ENCODE peak calls at places on chromosome 21, in eight cellular contexts. One of them, this sample, is unnamed.

GRCh38 chr21:31283025-31283424 is 61.0 kb downstream of the TIAM1 start:
- DNase-seq in COLO829: no peak
- DNase-seq in ACHN: no peak
- DNase-seq in nephron progenitor cell: no peak
- DNase-seq in stimulated activated CD4-positive, alpha-beta T cell treated with anti-CD3 and anti-CD28 coated beads, Interleukin-1b, Interleukin-23, amount 100 ng/mL, for 24 hours: no peak
- DNase-seq in cardiac muscle cell: no peak
- DNase-seq in fibroblast of lung: no peak
- DNase-seq in activated T-cell treated with anti-CD3 and anti-CD28 coated beads, Interleukin-2, amount 50 U/mL, for 72 hours: peak
- DNase-seq in this sample: no peak

GRCh38 chr21:46599251-46599572 is 5.7 kb downstream of the S100B start:
- DNase-seq in cardiac muscle cell: peak
- DNase-seq in activated T-cell treated with anti-CD3 and anti-CD28 coated beads, Interleukin-2, amount 50 U/mL, for 72 hours: no peak
- DNase-seq in stimulated activated CD4-positive, alpha-beta T cell treated with anti-CD3 and anti-CD28 coated beads, Interleukin-1b, Interleukin-23, amount 100 ng/mL, for 24 hours: no peak
- DNase-seq in COLO829: peak
- DNase-seq in ACHN: peak
- DNase-seq in nephron progenitor cell: no peak
- DNase-seq in fibroblast of lung: peak
- DNase-seq in this sample: peak

GRCh38 chr21:38839370-38839681 is 33.6 kb downstream of the ETS2 start:
- DNase-seq in fibroblast of lung: no peak
- DNase-seq in cardiac muscle cell: no peak
- DNase-seq in nephron progenitor cell: no peak
- DNase-seq in stimulated activated CD4-positive, alpha-beta T cell treated with anti-CD3 and anti-CD28 coated beads, Interleukin-1b, Interleukin-23, amount 100 ng/mL, for 24 hours: no peak
- DNase-seq in activated T-cell treated with anti-CD3 and anti-CD28 coated beads, Interleukin-2, amount 50 U/mL, for 72 hours: no peak
- DNase-seq in COLO829: no peak
- DNase-seq in ACHN: no peak
- DNase-seq in this sample: no peak

GRCh38 chr21:42652527-42653491 is 612 bp upstream of the PDE9A start:
- DNase-seq in fibroblast of lung: peak
- DNase-seq in COLO829: peak
- DNase-seq in nephron progenitor cell: peak
- DNase-seq in cardiac muscle cell: peak
- DNase-seq in stimulated activated CD4-positive, alpha-beta T cell treated with anti-CD3 and anti-CD28 coated beads, Interleukin-1b, Interleukin-23, amount 100 ng/mL, for 24 hours: no peak
- DNase-seq in ACHN: peak
- DNase-seq in activated T-cell treated with anti-CD3 and anti-CD28 coated beads, Interleukin-2, amount 50 U/mL, for 72 hours: peak
- DNase-seq in this sample: peak

GRCh38 chr21:44911384-44912157 is 9.1 kb downstream of the ITGB2 start:
- DNase-seq in ACHN: peak
- DNase-seq in nephron progenitor cell: no peak
- DNase-seq in fibroblast of lung: no peak
- DNase-seq in COLO829: no peak
- DNase-seq in cardiac muscle cell: no peak
- DNase-seq in stimulated activated CD4-positive, alpha-beta T cell treated with anti-CD3 and anti-CD28 coated beads, Interleukin-1b, Interleukin-23, amount 100 ng/mL, for 24 hours: no peak
- DNase-seq in activated T-cell treated with anti-CD3 and anti-CD28 coated beads, Interleukin-2, amount 50 U/mL, for 72 hours: peak
- DNase-seq in this sample: no peak

GRCh38 chr21:45555557-45556301 is 13.5 kb upstream of the SLC19A1 start:
- DNase-seq in cardiac muscle cell: peak
- DNase-seq in activated T-cell treated with anti-CD3 and anti-CD28 coated beads, Interleukin-2, amount 50 U/mL, for 72 hours: peak
- DNase-seq in fibroblast of lung: peak
- DNase-seq in nephron progenitor cell: peak
- DNase-seq in stimulated activated CD4-positive, alpha-beta T cell treated with anti-CD3 and anti-CD28 coated beads, Interleukin-1b, Interleukin-23, amount 100 ng/mL, for 24 hours: no peak
- DNase-seq in ACHN: peak
- DNase-seq in COLO829: peak
- DNase-seq in this sample: peak

GRCh38 chr21:36976882-36977651 is 10.6 kb upstream of the HLCS start:
- DNase-seq in fibroblast of lung: peak
- DNase-seq in nephron progenitor cell: no peak
- DNase-seq in COLO829: peak
- DNase-seq in cardiac muscle cell: peak
- DNase-seq in stimulated activated CD4-positive, alpha-beta T cell treated with anti-CD3 and anti-CD28 coated beads, Interleukin-1b, Interleukin-23, amount 100 ng/mL, for 24 hours: no peak
- DNase-seq in ACHN: peak
- DNase-seq in activated T-cell treated with anti-CD3 and anti-CD28 coated beads, Interleukin-2, amount 50 U/mL, for 72 hours: peak
- DNase-seq in this sample: peak

GRCh38 chr21:34912022-34912933 is 136.8 kb downstream of the RUNX1 start:
- DNase-seq in activated T-cell treated with anti-CD3 and anti-CD28 coated beads, Interleukin-2, amount 50 U/mL, for 72 hours: no peak
- DNase-seq in fibroblast of lung: no peak
- DNase-seq in ACHN: no peak
- DNase-seq in cardiac muscle cell: no peak
- DNase-seq in stimulated activated CD4-positive, alpha-beta T cell treated with anti-CD3 and anti-CD28 coated beads, Interleukin-1b, Interleukin-23, amount 100 ng/mL, for 24 hours: no peak
- DNase-seq in nephron progenitor cell: no peak
- DNase-seq in COLO829: no peak
- DNase-seq in this sample: no peak

GRCh38 chr21:44702111-44702972 is 5.4 kb downstream of the KRTAP10-12 start:
- DNase-seq in COLO829: no peak
- DNase-seq in fibroblast of lung: no peak
- DNase-seq in cardiac muscle cell: no peak
- DNase-seq in stimulated activated CD4-positive, alpha-beta T cell treated with anti-CD3 and anti-CD28 coated beads, Interleukin-1b, Interleukin-23, amount 100 ng/mL, for 24 hours: no peak
- DNase-seq in activated T-cell treated with anti-CD3 and anti-CD28 coated beads, Interleukin-2, amount 50 U/mL, for 72 hours: no peak
- DNase-seq in ACHN: no peak
- DNase-seq in nephron progenitor cell: no peak
- DNase-seq in this sample: no peak

GRCh38 chr21:37710555-37711293 is 205.5 kb downstream of the KCNJ6 start:
- DNase-seq in ACHN: no peak
- DNase-seq in activated T-cell treated with anti-CD3 and anti-CD28 coated beads, Interleukin-2, amount 50 U/mL, for 72 hours: no peak
- DNase-seq in cardiac muscle cell: peak
- DNase-seq in stimulated activated CD4-positive, alpha-beta T cell treated with anti-CD3 and anti-CD28 coated beads, Interleukin-1b, Interleukin-23, amount 100 ng/mL, for 24 hours: no peak
- DNase-seq in fibroblast of lung: peak
- DNase-seq in nephron progenitor cell: no peak
- DNase-seq in COLO829: peak
- DNase-seq in this sample: peak

This sample was measured in hepatocyte.